ENCODE peak calls at places on chromosomes 6 and 20, in four cellular contexts. W is GM12878, H is ovary, S is A549. D is an unnamed sample.

GRCh38 chr6:97586344-97586743 is 303.3 kb upstream of the MMS22L start:
- DNase-seq in W (no peak), H (no peak), S (no peak), D (no peak)

GRCh38 chr6:1335367-1336037 is 23.6 kb downstream of the FOXQ1 start:
- DNase-seq in S (no peak), W (no peak), H (no peak), D (no peak)

GRCh38 chr20:40309731-40310130 is 379.3 kb downstream of the MAFB start:
- DNase-seq in S (no peak), H (no peak), W (no peak), D (no peak)

GRCh38 chr6:69138893-69139494 is 503.9 kb downstream of the ADGRB3 start:
- DNase-seq in H (no peak), W (no peak), S (no peak), D (no peak)

GRCh38 chr6:111830003-111830402 is 43.2 kb downstream of the FYN start:
- DNase-seq in W (no peak), H (no peak), S (no peak), D (no peak)

GRCh38 chr20:5674176-5674660 is 76.0 kb upstream of the SHLD1 start:
- DNase-seq in S (no peak), H (no peak), W (peak), D (no peak)

GRCh38 chr20:14919473-14920157 is 582.2 kb upstream of the FLRT3 start:
- DNase-seq in W (no peak), S (no peak), H (no peak), D (no peak)

GRCh38 chr6:33298773-33299236 is at the start of gene RGL2:
- DNase-seq in H (peak), S (no peak), W (no peak), D (peak)

GRCh38 chr6:142728367-142728766 is 216.6 kb downstream of the HIVEP2 start:
- DNase-seq in S (no peak), W (no peak), H (no peak), D (no peak)

GRCh38 chr20:953742-954141 is 37.6 kb upstream of the ANGPT4 start:
- DNase-seq in W (no peak), H (no peak), S (peak), D (no peak)

GRCh38 chr6:157535354-157536217 is 154.6 kb downstream of the ZDHHC14 start:
- DNase-seq in S (no peak), W (peak), H (no peak), D (no peak)

GRCh38 chr20:2741463-2741862 is 48.9 kb downstream of the EBF4 start:
- DNase-seq in H (no peak), W (no peak), S (no peak), D (no peak)

GRCh38 chr6:25250878-25251277 is 28.3 kb upstream of the CARMIL1 start:
- DNase-seq in W (peak), H (no peak), S (no peak), D (no peak)

GRCh38 chr6:135331002-135331401 is 149.9 kb downstream of the MYB start:
- DNase-seq in S (no peak), W (peak), H (no peak), D (no peak)

GRCh38 chr6:113644861-113645575 is 212.1 kb upstream of the MARCKS start:
- DNase-seq in H (no peak), W (peak), S (no peak), D (no peak)

GRCh38 chr6:106444777-106445507 is 84.4 kb downstream of the CRYBG1 start:
- DNase-seq in W (peak), S (peak), H (no peak), D (no peak)

GRCh38 chr6:52731719-52732118 is 31.6 kb downstream of the GSTA2 start:
- DNase-seq in W (no peak), S (no peak), H (no peak), D (no peak)

GRCh38 chr6:87487555-87487954 is 14.8 kb downstream of the SLC35A1 start:
- DNase-seq in H (no peak), W (no peak), S (no peak), D (no peak)

GRCh38 chr6:47061631-47062300 is 19.6 kb upstream of the ADGRF1 start:
- DNase-seq in W (no peak), S (no peak), H (no peak), D (no peak)

DNA sequence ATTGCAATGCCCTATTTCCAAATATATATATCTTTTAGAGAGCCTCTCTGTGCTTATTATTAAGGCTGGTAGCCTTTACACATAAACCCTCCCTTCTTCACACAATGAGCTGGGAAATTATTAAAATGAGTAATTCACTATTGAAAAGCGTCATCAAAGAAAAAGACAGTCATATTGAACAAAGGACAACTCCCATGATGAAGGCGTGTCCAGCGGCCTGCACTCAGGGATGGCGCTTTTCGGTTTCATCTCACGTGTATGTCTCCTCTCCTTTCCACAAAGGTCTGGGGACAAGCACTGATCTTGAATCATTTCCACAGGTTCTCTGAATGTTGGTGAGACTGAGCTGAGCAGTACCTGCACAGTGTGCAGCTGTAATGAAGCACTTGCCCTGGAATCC is 3.5 kb downstream of the SERPINB9 start:
- DNase-seq in H (no peak), W (no peak), S (no peak), D (no peak)
- TF ChIP-seq POLR2A in H (no peak), W (no peak), S (no peak), D (no peak)

DNA sequence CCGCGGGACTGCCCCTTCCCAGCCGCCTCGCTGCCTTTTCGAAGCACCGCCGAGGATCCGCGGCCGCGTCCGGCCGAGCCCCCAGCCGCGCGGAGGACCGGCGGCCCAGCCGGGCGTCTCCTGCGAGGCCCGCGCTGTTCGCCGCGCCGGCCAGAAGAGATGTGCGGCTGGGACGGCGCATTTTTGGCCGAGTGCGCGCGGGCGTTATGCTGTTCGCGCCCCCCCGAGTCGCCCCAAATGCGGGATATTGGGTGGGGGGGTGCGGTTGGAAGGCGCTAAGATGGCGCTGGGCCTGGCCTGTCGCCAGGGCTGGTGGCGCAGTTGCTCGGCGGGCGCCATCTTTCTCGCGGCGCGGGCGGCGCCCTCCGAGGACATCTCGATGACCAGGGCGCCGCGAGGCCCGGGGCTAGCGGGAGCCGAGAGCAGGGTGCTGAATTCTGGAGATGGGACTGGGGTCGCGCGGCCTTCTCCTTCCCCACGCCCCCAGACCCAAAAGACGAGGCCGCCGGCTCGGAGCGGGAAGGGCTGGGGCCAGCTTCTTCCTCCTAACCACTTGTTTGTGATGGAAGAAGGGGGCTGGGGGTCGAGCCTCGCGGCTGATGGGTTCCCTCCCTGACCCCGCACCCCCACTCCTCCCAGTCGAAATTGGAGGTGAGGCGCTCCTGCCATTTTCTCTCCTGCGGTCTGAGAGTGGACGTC is 1.5 kb downstream of the BICRAL start:
- DNase-seq in W (no peak), S (peak), H (peak), D (peak)
- TF ChIP-seq POLR2A in W (peak), S (peak), H (peak), D (no peak)

DNA sequence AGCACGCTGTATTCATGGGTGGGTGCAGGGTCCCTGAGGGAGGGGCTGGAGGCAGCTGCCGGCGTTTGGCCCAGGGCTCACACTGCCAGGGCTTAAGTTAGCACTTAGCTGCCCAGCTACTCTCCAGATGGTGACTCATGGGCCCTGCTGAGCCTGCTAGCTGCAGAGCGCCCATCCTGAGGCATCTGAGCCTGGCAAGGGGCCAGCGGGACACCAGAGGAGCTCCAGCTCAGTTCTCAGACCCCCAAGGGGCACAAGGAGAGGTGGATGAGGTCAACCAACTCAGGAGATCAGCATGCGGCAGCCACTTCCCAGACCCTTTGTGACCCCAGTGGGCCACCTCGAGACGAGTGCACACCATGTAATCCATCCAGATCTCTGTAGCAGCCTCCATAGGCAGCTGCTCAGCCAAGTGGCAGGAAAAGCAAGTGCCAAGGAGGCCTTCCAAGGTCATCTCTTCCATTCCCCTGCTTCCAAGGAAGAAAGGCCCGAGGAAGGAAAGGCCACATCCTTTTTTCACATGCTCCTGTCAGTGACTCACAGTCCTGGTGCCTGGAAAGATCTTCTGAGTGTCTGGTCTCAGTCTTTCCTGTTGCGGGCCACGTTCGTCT is 35.3 kb downstream of the FOXP4 start:
- DNase-seq in W (no peak), S (peak), H (no peak), D (no peak)
- TF ChIP-seq POLR2A in W (no peak), S (no peak), H (no peak), D (no peak)

GRCh38 chr6:42453027-42453648 is 1.4 kb upstream of the TRERF1 start:
- DNase-seq in S (peak), W (peak), H (peak), D (peak)
- TF ChIP-seq POLR2A in S (peak), W (peak), H (peak), D (peak)

GRCh38 chr6:127266178-127266891 is at the start of gene RNF146:
- DNase-seq in S (peak), W (peak), H (peak), D (peak)
- TF ChIP-seq POLR2A in S (no peak), W (no peak), H (no peak), D (no peak)

GRCh38 chr6:28351087-28351486 is 1.3 kb downstream of the ZKSCAN3 start:
- DNase-seq in H (no peak), S (no peak), W (no peak), D (no peak)

GRCh38 chr6:28347119-28347518 is 2.6 kb upstream of the ZKSCAN3 start:
- DNase-seq in S (no peak), H (no peak), W (no peak), D (no peak)

GRCh38 chr6:28351493-28351925 is 1.8 kb downstream of the ZKSCAN3 start:
- DNase-seq in S (no peak), H (no peak), W (no peak), D (no peak)

GRCh38 chr6:28349344-28349891 is 329 bp upstream of the ZKSCAN3 start:
- DNase-seq in S (no peak), H (no peak), W (no peak), D (no peak)

GRCh38 chr6:28349892-28350737 is at the start of gene ZKSCAN3:
- DNase-seq in W (peak), S (peak), H (peak), D (peak)
- TF ChIP-seq POLR2A in W (peak), S (peak), H (no peak), D (peak)

GRCh38 chr6:14734416-14735340 is 511.2 kb upstream of the JARID2 start:
- DNase-seq in H (no peak), W (peak), S (no peak), D (no peak)
- TF ChIP-seq POLR2A in H (no peak), W (no peak), S (no peak), D (no peak)

GRCh38 chr6:3906191-3907019 is 57.2 kb downstream of the FAM50B start:
- DNase-seq in W (no peak), S (no peak), H (no peak), D (no peak)
- TF ChIP-seq POLR2A in W (no peak), S (no peak), H (no peak), D (no peak)

GRCh38 chr6:158803733-158804143 is 15.4 kb downstream of the EZR start:
- DNase-seq in H (no peak), S (no peak), W (no peak), D (no peak)
- TF ChIP-seq POLR2A in H (no peak), S (no peak), W (peak), D (no peak)

DNA sequence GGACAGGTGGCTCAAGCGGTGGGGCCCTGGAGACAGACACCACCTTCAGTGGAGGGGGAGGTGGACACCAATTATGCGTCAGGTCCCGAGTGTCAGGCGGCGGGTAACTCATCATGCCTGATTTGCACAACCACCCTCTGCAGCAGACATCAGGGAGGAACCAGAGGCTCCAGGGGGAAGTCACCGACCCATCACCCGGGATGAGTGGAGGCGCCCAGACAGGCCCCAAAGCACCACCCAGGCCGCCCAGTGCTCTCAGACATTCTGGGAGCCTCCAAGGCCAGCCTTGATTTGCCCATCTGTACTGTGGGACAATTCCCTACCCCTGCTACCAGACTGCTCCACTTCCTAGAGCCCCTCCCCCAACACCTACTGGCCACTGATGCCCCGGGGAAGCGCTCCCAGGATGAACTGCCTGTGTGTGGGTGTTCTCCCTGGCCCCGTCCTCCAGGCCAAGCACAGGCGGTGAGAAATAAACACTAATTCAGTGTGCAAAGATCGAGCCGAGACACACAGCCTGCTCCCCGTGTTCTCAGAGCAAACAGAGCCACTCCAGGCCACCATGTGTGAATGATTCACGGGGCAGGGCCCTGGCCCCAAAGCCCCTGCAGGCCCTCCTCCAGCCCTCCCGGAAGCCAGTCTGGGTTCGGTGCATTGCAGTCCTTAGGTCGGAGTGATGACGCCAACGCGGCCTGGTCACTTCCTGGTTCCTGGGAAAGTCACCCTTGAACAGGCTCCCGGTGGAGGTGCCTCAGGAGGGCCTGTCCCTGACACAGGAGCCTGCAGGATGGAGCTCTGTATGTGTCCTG is 107.2 kb downstream of the ASXL1 start:
- DNase-seq in W (no peak), H (peak), S (peak), D (no peak)
- TF ChIP-seq POLR2A in W (no peak), H (no peak), S (no peak), D (no peak)

D was measured in tibial nerve.